ENCODE peak calls at places on chromosomes 6 and 20, in four cellular contexts. X is AG04449, M is aorta, U is tibial artery. A is an unnamed sample.

GRCh38 chr6:156884306-156884705 is 107.1 kb downstream of the ARID1B start:
- DNase-seq in M (no peak), U (no peak), X (no peak), A (no peak)

GRCh38 chr20:5354871-5355270 is 38.1 kb upstream of the PROKR2 start:
- DNase-seq in X (no peak), M (no peak), U (no peak), A (no peak)

GRCh38 chr6:95518630-95519227 is 58.6 kb upstream of the MANEA start:
- DNase-seq in X (no peak), U (no peak), M (no peak), A (no peak)

GRCh38 chr6:12039540-12040459 is 27.7 kb downstream of the HIVEP1 start:
- DNase-seq in X (no peak), M (no peak), U (no peak), A (no peak)

GRCh38 chr6:87155920-87156600 is 695 bp downstream of the ZNF292 start:
- DNase-seq in X (no peak), M (peak), U (peak), A (peak)

GRCh38 chr20:58231678-58232077 is 3.2 kb upstream of the ANKRD60 start:
- DNase-seq in X (no peak), U (no peak), M (no peak), A (peak)

GRCh38 chr20:46694484-46694883 is 5.2 kb upstream of the TP53RK start:
- DNase-seq in U (no peak), X (no peak), M (no peak), A (peak)

GRCh38 chr6:41063884-41064285 is 8.3 kb downstream of the OARD1 start:
- DNase-seq in M (no peak), U (no peak), X (no peak), A (no peak)

GRCh38 chr6:7758456-7758855 is 32.6 kb downstream of the BMP6 start:
- DNase-seq in M (no peak), U (no peak), X (peak), A (peak)

GRCh38 chr20:47557791-47558190 is 56.1 kb downstream of the NCOA3 start:
- DNase-seq in U (no peak), X (no peak), M (no peak), A (peak)

GRCh38 chr20:63126876-63127699 is 88.8 kb downstream of the YTHDF1 start:
- DNase-seq in U (no peak), X (no peak), M (peak), A (no peak)

GRCh38 chr20:57450419-57450818 is 59.2 kb downstream of the RBM38 start:
- DNase-seq in U (peak), M (no peak), X (no peak), A (peak)

GRCh38 chr6:35581633-35582032 is 68.9 kb upstream of the TULP1 start:
- DNase-seq in U (no peak), M (no peak), X (no peak), A (no peak)

GRCh38 chr20:51573576-51574243 is 31.2 kb upstream of the NFATC2 start:
- DNase-seq in U (peak), M (peak), X (no peak), A (peak)

GRCh38 chr6:4819706-4820283 is 43.6 kb downstream of the CDYL start:
- DNase-seq in X (no peak), U (no peak), M (no peak), A (peak)

GRCh38 chr20:61934716-61935530 is 130.8 kb downstream of the TAF4 start:
- DNase-seq in M (peak), U (no peak), X (no peak), A (peak)

GRCh38 chr6:108432792-108433191 is 127.9 kb upstream of the FOXO3 start:
- DNase-seq in M (no peak), U (no peak), X (no peak), A (no peak)

GRCh38 chr6:140050232-140050995 is 676.0 kb upstream of the CITED2 start:
- DNase-seq in X (no peak), U (no peak), M (no peak), A (peak)

GRCh38 chr6:156060013-156060412 is 604.4 kb upstream of the NOX3 start:
- DNase-seq in U (no peak), M (no peak), X (no peak), A (no peak)

GRCh38 chr6:3265671-3266070 is 6.9 kb downstream of the PSMG4 start:
- DNase-seq in U (no peak), X (no peak), M (no peak), A (no peak)

GRCh38 chr6:18585032-18585573 is 198.0 kb downstream of the RNF144B start:
- DNase-seq in X (peak), M (no peak), U (peak), A (peak)

GRCh38 chr6:161544801-161545490 is 271.1 kb upstream of the AGPAT4 start:
- DNase-seq in M (no peak), U (no peak), X (no peak), A (no peak)

GRCh38 chr20:46204594-46205205 is 86.6 kb downstream of the CD40 start:
- DNase-seq in U (no peak), X (no peak), M (no peak), A (no peak)

GRCh38 chr6:160358225-160359119 is 10.3 kb downstream of the SLC22A3 start:
- DNase-seq in M (no peak), U (no peak), X (no peak), A (no peak)

GRCh38 chr20:61233590-61233989 is 18.5 kb upstream of the CDH4 start:
- DNase-seq in X (no peak), U (no peak), M (no peak), A (no peak)

GRCh38 chr6:100121854-100122609 is 128.0 kb upstream of the MCHR2 start:
- DNase-seq in X (no peak), U (no peak), M (no peak), A (peak)

GRCh38 chr6:4655196-4656025 is 120.8 kb upstream of the CDYL start:
- DNase-seq in U (no peak), X (no peak), M (no peak), A (no peak)

GRCh38 chr20:31673435-31673834 is 35.7 kb downstream of the COX4I2 start:
- DNase-seq in U (no peak), M (no peak), X (no peak), A (no peak)

GRCh38 chr6:87879144-87879861 is 168.3 kb upstream of the SPACA1 start:
- DNase-seq in U (no peak), M (no peak), X (no peak), A (no peak)

GRCh38 chr6:15502451-15503345 is 160.1 kb downstream of the DTNBP1 start:
- DNase-seq in X (no peak), M (no peak), U (no peak), A (no peak)

GRCh38 chr6:89948876-89949275 is 54.6 kb downstream of the GJA10 start:
- DNase-seq in X (no peak), U (no peak), M (no peak), A (peak)

GRCh38 chr6:138403324-138403800 is 661 bp upstream of the HEBP2 start:
- DNase-seq in M (peak), U (no peak), X (no peak), A (peak)

GRCh38 chr20:23488470-23488869 is 2.4 kb upstream of the CST8 start:
- DNase-seq in U (no peak), M (no peak), X (no peak), A (no peak)

GRCh38 chr6:105174512-105174911 is 5.3 kb downstream of the POPDC3 start:
- DNase-seq in M (no peak), U (no peak), X (peak), A (peak)

GRCh38 chr20:25225642-25226432 is 22.0 kb upstream of the PYGB start:
- DNase-seq in X (no peak), M (no peak), U (no peak), A (no peak)

GRCh38 chr6:52739134-52739533 is 24.1 kb downstream of the GSTA2 start:
- DNase-seq in U (no peak), X (no peak), M (no peak), A (no peak)

GRCh38 chr6:163461696-163462095 is 47.2 kb downstream of the QKI start:
- DNase-seq in U (no peak), M (no peak), X (no peak), A (no peak)

GRCh38 chr6:35801148-35801547 is 4.0 kb upstream of the LHFPL5 start:
- DNase-seq in X (no peak), M (no peak), U (no peak), A (no peak)

GRCh38 chr6:136252441-136252840 is 2.3 kb upstream of the MTFR2 start:
- DNase-seq in X (no peak), U (no peak), M (no peak), A (no peak)

GRCh38 chr6:136249811-136250685 is at the start of gene MTFR2:
- DNase-seq in M (peak), U (peak), X (peak), A (peak)

GRCh38 chr6:136250686-136251008 is 536 bp upstream of the MTFR2 start:
- DNase-seq in M (no peak), U (no peak), X (no peak), A (no peak)

GRCh38 chr6:136249336-136249735 is 775 bp downstream of the MTFR2 start:
- DNase-seq in M (no peak), X (no peak), U (no peak), A (peak)

GRCh38 chr6:136251394-136251793 is 1.3 kb upstream of the MTFR2 start:
- DNase-seq in U (no peak), M (no peak), X (no peak), A (peak)
- H3K4me3 ChIP-seq in U (no peak), M (no peak), X (no peak), A (peak)

GRCh38 chr6:154411076-154411475 is 54.5 kb upstream of the IPCEF1 start:
- DNase-seq in M (no peak), X (no peak), U (no peak), A (no peak)
- H3K4me3 ChIP-seq in M (no peak), X (peak), U (no peak), A (peak)

GRCh38 chr20:44187054-44187762 is at the start of gene JPH2:
- DNase-seq in U (peak), M (peak), X (no peak), A (peak)

GRCh38 chr20:44186674-44187053 is 324 bp downstream of the JPH2 start:
- DNase-seq in X (no peak), M (peak), U (no peak), A (peak)

GRCh38 chr20:44188752-44189151 is 1.8 kb upstream of the JPH2 start:
- DNase-seq in M (peak), X (no peak), U (no peak), A (no peak)

GRCh38 chr20:44186201-44186600 is 787 bp downstream of the JPH2 start:
- DNase-seq in U (no peak), M (peak), X (no peak), A (no peak)

GRCh38 chr20:44187763-44188709 is 1.0 kb upstream of the JPH2 start:
- DNase-seq in X (no peak), U (peak), M (peak), A (peak)
- H3K4me3 ChIP-seq in X (peak), U (peak), M (no peak), A (peak)

GRCh38 chr6:21870071-21870729 is 276.6 kb downstream of the SOX4 start:
- DNase-seq in U (no peak), M (no peak), X (no peak), A (no peak)
- H3K4me3 ChIP-seq in U (no peak), M (no peak), X (no peak), A (no peak)

DNA sequence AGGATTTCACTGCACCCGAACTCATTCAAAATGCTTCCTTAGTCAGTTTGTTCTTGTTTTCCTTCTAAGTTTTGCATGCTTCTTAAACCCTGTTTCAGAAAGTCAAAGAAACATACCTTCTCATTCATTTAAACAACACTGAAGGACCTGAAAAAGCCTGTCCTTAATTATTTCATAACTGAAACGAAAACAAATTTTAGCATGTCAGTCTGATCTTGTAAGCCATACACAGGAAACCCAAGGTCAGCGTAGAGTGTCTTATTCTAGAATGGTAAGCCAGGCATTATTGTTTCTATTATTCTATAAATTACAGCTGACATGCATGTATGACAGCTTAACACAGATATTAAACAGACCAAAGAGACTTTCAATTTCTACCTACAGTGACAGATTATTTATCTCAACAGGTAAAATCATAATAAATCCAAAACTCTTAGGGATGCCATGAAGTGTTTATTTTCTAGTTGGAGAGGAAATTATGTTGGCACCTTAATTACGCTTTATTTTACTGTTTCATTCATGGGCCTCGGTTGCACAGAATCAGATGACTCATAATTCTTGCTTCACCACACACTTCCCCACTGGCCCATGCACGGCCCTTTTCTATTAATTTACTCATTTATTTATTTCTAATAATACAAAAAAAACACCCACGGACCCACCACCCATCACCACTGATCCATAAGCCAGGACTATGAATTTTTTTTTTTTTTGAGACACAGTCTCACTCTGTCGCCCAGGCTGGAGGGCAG is 39.3 kb upstream of the DUSP22 start:
- DNase-seq in M (no peak), U (no peak), X (no peak), A (peak)
- H3K4me3 ChIP-seq in M (no peak), U (no peak), X (no peak), A (no peak)

GRCh38 chr6:167245586-167245985 is 45.5 kb upstream of the UNC93A start:
- DNase-seq in M (no peak), U (no peak), X (no peak), A (no peak)

GRCh38 chr6:167244991-167245390 is 46.1 kb upstream of the UNC93A start:
- DNase-seq in U (no peak), M (no peak), X (no peak), A (no peak)

GRCh38 chr6:167240034-167240541 is 51.0 kb upstream of the UNC93A start:
- DNase-seq in X (no peak), M (no peak), U (no peak), A (no peak)

GRCh38 chr6:167247814-167248595 is 43.1 kb upstream of the UNC93A start:
- DNase-seq in M (no peak), X (no peak), U (no peak), A (no peak)

GRCh38 chr6:167244064-167244949 is 46.8 kb upstream of the UNC93A start:
- DNase-seq in M (no peak), U (no peak), X (no peak), A (no peak)
- H3K4me3 ChIP-seq in M (no peak), U (no peak), X (no peak), A (no peak)

GRCh38 chr6:30452736-30453507 is 36.4 kb upstream of the HLA-E start:
- DNase-seq in X (no peak), U (no peak), M (no peak), A (no peak)
- H3K4me3 ChIP-seq in X (no peak), U (no peak), M (no peak), A (no peak)

GRCh38 chr20:21102691-21103311 is 3.4 kb downstream of the LINC00237 start:
- DNase-seq in X (no peak), U (peak), M (peak), A (peak)

GRCh38 chr20:21102252-21102609 is 3.9 kb downstream of the LINC00237 start:
- DNase-seq in M (no peak), X (no peak), U (peak), A (no peak)

GRCh38 chr20:21099653-21100589 is 6.2 kb downstream of the LINC00237 start:
- DNase-seq in U (peak), X (no peak), M (peak), A (no peak)

GRCh38 chr20:21101453-21102251 is 4.5 kb downstream of the LINC00237 start:
- DNase-seq in U (no peak), X (no peak), M (peak), A (peak)

GRCh38 chr20:21100590-21101452 is 5.3 kb downstream of the LINC00237 start:
- DNase-seq in M (peak), X (no peak), U (no peak), A (peak)
- H3K4me3 ChIP-seq in M (no peak), X (no peak), U (peak), A (peak)

DNA sequence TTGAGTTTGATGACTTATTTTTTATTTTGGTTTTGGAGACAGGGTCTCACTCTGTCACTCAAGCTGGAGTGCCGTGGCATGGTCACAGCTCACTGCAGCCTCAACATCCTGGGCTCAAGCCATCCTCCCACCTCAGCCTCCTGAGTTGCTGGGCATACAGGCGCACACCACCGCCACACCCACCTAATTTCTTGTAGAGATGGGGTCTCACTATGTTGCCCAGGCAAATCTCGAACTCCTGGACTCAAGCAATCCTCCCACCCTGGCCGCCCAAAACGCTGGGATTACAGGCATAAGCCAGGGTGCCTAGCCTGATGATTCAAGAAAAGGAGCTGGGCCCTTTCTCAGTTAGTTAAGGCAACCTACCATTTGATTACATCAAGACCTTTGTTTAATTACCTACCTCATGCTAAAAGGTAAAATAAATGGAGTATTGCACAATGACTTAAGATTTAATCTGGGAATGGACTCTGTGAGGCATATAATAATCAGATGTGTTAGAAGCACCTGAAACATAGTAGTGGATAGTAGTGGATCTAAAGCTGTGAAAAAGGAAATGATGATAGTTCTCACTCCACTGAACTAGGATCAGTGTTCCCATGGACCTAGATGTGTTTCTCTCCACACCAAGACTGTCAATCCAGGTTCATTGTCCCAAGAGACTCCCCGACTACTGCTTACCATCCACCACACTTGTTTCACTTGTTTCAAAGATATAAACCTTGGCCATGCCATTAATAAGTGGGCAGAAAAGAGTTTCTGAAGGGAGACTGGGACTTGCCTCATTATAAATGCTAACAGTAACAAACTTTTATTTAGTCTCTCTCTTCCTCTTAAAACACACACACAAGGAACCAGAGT is 2.1 kb downstream of the TNFRSF21 start:
- DNase-seq in U (no peak), X (no peak), M (no peak), A (no peak)
- H3K4me3 ChIP-seq in U (no peak), X (peak), M (no peak), A (peak)

A was measured in GM23248.